ENCODE peak calls at places on chromosomes 13 and 19, in five cellular contexts. B is progenitor cell of endocrine pancreas, X is transverse colon, E is lower lobe of right lung, W is epithelial cell of proximal tubule. H is an unnamed sample.

GRCh38 chr19:16343156-16343555 is 18.5 kb downstream of the KLF2 start:
- DNase-seq in X (no peak), B (no peak), W (no peak), E (no peak), H (no peak)

GRCh38 chr13:90168953-90169352 is 1178.5 kb upstream of the MIR17HG start:
- DNase-seq in E (no peak), W (no peak), X (no peak), B (no peak), H (no peak)

GRCh38 chr19:29285878-29286277 is 72.9 kb upstream of the UQCRFS1 start:
- DNase-seq in X (no peak), E (no peak), B (no peak), W (no peak), H (no peak)

GRCh38 chr19:51938936-51939335 is 11.7 kb downstream of the ZNF613 start:
- DNase-seq in E (no peak), B (no peak), X (no peak), W (no peak), H (no peak)

GRCh38 chr19:28296506-28296905 is 916.4 kb downstream of the UQCRFS1 start:
- DNase-seq in E (no peak), X (no peak), W (peak), B (no peak), H (no peak)

GRCh38 chr13:38933786-38934185 is 56.8 kb downstream of the STOML3 start:
- DNase-seq in E (no peak), B (no peak), W (no peak), X (no peak), H (no peak)

GRCh38 chr19:17616961-17617806 is 61.7 kb downstream of the COLGALT1 start:
- DNase-seq in B (no peak), W (peak), X (no peak), E (no peak), H (no peak)

GRCh38 chr19:13938361-13939027 is at the start of gene PODNL1:
- DNase-seq in E (no peak), B (no peak), W (no peak), X (no peak), H (peak)

GRCh38 chr13:30743319-30744055 is 8.1 kb downstream of the ALOX5AP start:
- DNase-seq in W (peak), E (no peak), B (no peak), X (peak), H (peak)

GRCh38 chr13:66180806-66181205 is 1049.3 kb downstream of the PCDH9 start:
- DNase-seq in X (no peak), W (no peak), B (no peak), E (no peak), H (no peak)

GRCh38 chr13:35917252-35917941 is 213.8 kb downstream of the DCLK1 start:
- DNase-seq in X (no peak), B (no peak), E (no peak), W (no peak), H (no peak)

GRCh38 chr13:36163303-36163702 is 32.1 kb upstream of the DCLK1 start:
- DNase-seq in X (no peak), W (peak), E (no peak), B (no peak), H (peak)

GRCh38 chr13:88751994-88752393 is 1080.8 kb downstream of the SLITRK5 start:
- DNase-seq in B (no peak), W (no peak), X (no peak), E (no peak), H (no peak)

GRCh38 chr13:87859261-87859660 is 188.1 kb downstream of the SLITRK5 start:
- DNase-seq in B (no peak), E (no peak), X (no peak), W (no peak), H (no peak)

GRCh38 chr13:110520431-110521295 is 40.9 kb downstream of the RAB20 start:
- DNase-seq in W (peak), E (peak), X (peak), B (no peak), H (peak)

GRCh38 chr19:52997975-52998374 is 15.7 kb upstream of the ERVV-1 start:
- DNase-seq in E (no peak), X (no peak), B (no peak), W (no peak), H (no peak)

DNA sequence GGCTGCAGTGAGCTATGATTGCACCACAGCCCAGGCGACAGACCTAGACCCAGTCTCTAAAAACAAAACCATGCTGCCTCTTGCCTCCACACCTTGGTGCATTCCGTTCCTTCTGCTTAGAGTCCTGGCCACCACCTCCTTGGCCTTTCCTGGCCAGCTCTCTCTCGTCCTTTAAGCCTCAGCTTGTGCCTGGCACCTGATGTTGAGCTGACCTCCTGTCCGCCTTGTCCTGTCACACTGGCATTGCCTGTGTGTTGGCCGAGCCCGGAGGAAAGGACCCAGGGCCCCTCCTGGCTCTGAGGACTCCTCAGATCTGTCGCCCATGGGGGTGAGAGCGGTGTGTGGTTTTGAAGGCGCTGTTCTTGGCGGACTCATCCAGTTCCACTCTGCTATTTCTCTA is 143.3 kb downstream of the STK24 start:
- DNase-seq in B (no peak), X (no peak), W (no peak), E (no peak), H (no peak)
- TF ChIP-seq CTCF in B (no peak), X (no peak), W (no peak), E (no peak), H (no peak)

GRCh38 chr19:8593931-8594330 is 16.6 kb downstream of the ADAMTS10 start:
- DNase-seq in B (no peak), X (no peak), W (no peak), E (no peak), H (no peak)
- TF ChIP-seq CTCF in B (peak), X (no peak), W (peak), E (no peak), H (peak)

GRCh38 chr19:2097330-2098327 is 914 bp downstream of the IZUMO4 start:
- DNase-seq in B (no peak), X (peak), W (no peak), E (no peak), H (no peak)
- TF ChIP-seq CTCF in B (no peak), X (no peak), W (no peak), E (no peak), H (no peak)

GRCh38 chr19:664913-665443 is 2.0 kb upstream of the RNF126 start:
- DNase-seq in X (peak), W (no peak), B (peak), E (peak), H (peak)

GRCh38 chr19:674282-675151 is 1.7 kb upstream of the FSTL3 start:
- DNase-seq in X (no peak), E (no peak), W (no peak), B (no peak), H (no peak)

GRCh38 chr19:676007-676342 is 217 bp upstream of the FSTL3 start:
- DNase-seq in X (peak), E (no peak), B (no peak), W (no peak), H (no peak)

GRCh38 chr19:676343-677105 is at the start of gene FSTL3:
- DNase-seq in W (no peak), B (no peak), X (no peak), E (no peak), H (no peak)

GRCh38 chr19:670609-671075 is 5.5 kb upstream of the FSTL3 start:
- DNase-seq in W (no peak), X (no peak), B (no peak), E (no peak), H (no peak)
- TF ChIP-seq CTCF in W (peak), X (no peak), B (peak), E (no peak), H (peak)

GRCh38 chr13:113084094-113084942 is 21.3 kb upstream of the F7 start:
- DNase-seq in W (no peak), X (no peak), E (peak), B (no peak), H (no peak)
- TF ChIP-seq CTCF in W (peak), X (no peak), E (no peak), B (peak), H (peak)

H was measured in astrocyte of the cerebellum.